ENCODE peak calls at places on chromosomes 16 and 17, in six cellular contexts. T is endothelial cell of umbilical vein, R is heart left ventricle, Z is gastrocnemius medialis, P is adrenal gland, O is stomach. M is an unnamed sample.
A peak's percentile ranks its signal among the peaks of the same experiment; 100 is the strongest.

GRCh38 chr17:18981642-18982424 is 22.7 kb downstream of the FAM83G start:
- DNase-seq in R (no peak), Z (no peak), P (no peak), T (peak; percentile 46), O (peak; percentile 92), M (no peak)

GRCh38 chr17:20071824-20072691 is 62.9 kb downstream of the SPECC1 start:
- DNase-seq in O (no peak), T (no peak), P (no peak), Z (no peak), R (no peak), M (no peak)

GRCh38 chr17:71004413-71004812 is 835.1 kb downstream of the KCNJ2 start:
- DNase-seq in O (no peak), R (no peak), P (no peak), Z (no peak), T (no peak), M (no peak)

GRCh38 chr16:77300232-77300631 is 101.0 kb downstream of the SYCE1L start:
- DNase-seq in P (no peak), O (no peak), T (no peak), R (no peak), Z (no peak), M (no peak)

GRCh38 chr17:68103148-68103547 is 67.6 kb downstream of the KPNA2 start:
- DNase-seq in T (peak; percentile 28), P (no peak), O (no peak), R (no peak), Z (no peak), M (no peak)

GRCh38 chr16:64920211-64920610 is 201.7 kb downstream of the CDH11 start:
- DNase-seq in Z (no peak), O (no peak), R (no peak), T (no peak), P (no peak), M (no peak)

GRCh38 chr16:17469742-17470001 is 1.1 kb downstream of the XYLT1 start:
- DNase-seq in T (no peak), O (no peak), P (no peak), Z (no peak), R (no peak), M (no peak)

GRCh38 chr16:11133344-11133921 is 122.6 kb downstream of the SOCS1 start:
- DNase-seq in T (peak; percentile 83), O (peak; percentile 94), R (peak; percentile 78), P (peak; percentile 86), Z (peak; percentile 86), M (peak; percentile 97)

GRCh38 chr17:49003557-49004511 is 6.6 kb downstream of the IGF2BP1 start:
- DNase-seq in P (no peak), Z (no peak), R (no peak), O (no peak), T (peak; percentile 68), M (no peak)

GRCh38 chr17:36550491-36551417 is 6.0 kb downstream of the GGNBP2 start:
- DNase-seq in P (no peak), O (no peak), T (no peak), Z (no peak), R (no peak), M (no peak)

GRCh38 chr17:79338589-79338988 is 264.0 kb downstream of the ENGASE start:
- DNase-seq in T (no peak), R (no peak), P (no peak), O (no peak), Z (no peak), M (peak; percentile 49)

GRCh38 chr16:64180136-64180900 is 941.5 kb downstream of the CDH11 start:
- DNase-seq in Z (no peak), O (no peak), R (no peak), T (no peak), P (no peak), M (no peak)

GRCh38 chr16:70156207-70156978 is 17.2 kb upstream of the CLEC18C start:
- DNase-seq in Z (no peak), T (peak; percentile 2), R (no peak), P (no peak), O (no peak), M (no peak)

GRCh38 chr16:8848231-8848938 is 20.4 kb downstream of the CARHSP1 start:
- DNase-seq in R (no peak), Z (no peak), T (no peak), P (no peak), O (no peak), M (no peak)

GRCh38 chr17:65545708-65546523 is 15.5 kb downstream of the AXIN2 start:
- DNase-seq in P (no peak), T (no peak), Z (no peak), O (no peak), R (no peak), M (no peak)

GRCh38 chr16:84467256-84467655 is 37.2 kb downstream of the MEAK7 start:
- DNase-seq in P (no peak), Z (no peak), R (no peak), T (no peak), O (no peak), M (no peak)

GRCh38 chr16:13866073-13866472 is 53.9 kb upstream of the ERCC4 start:
- DNase-seq in P (peak; percentile 70), Z (peak; percentile 22), R (peak; percentile 72), O (peak; percentile 89), T (peak; percentile 73), M (peak; percentile 86)

GRCh38 chr17:18190629-18191028 is 7.0 kb downstream of the ALKBH5 start:
- DNase-seq in P (no peak), R (no peak), Z (no peak), T (no peak), O (no peak), M (no peak)

GRCh38 chr17:75634754-75635609 is 1.7 kb downstream of the SMIM5 start:
- DNase-seq in Z (no peak), R (no peak), T (no peak), P (no peak), O (no peak), M (peak; percentile 47)
- H3K27ac ChIP-seq in Z (no peak overlapping the region), R (peak overlapping the region; percentile 87), T (no peak overlapping the region), P (no peak overlapping the region), O (peak overlapping the region; percentile 96), M (peak overlapping the region; percentile 89)

GRCh38 chr16:81181013-81181720 is 57.3 kb upstream of the BCO1 start:
- DNase-seq in R (peak; percentile 84), O (peak; percentile 56), T (peak; percentile 77), P (peak; percentile 80), Z (peak; percentile 87), M (peak; percentile 88)
- TF ChIP-seq POLR2A in R (no peak), O (no peak), T (no peak), P (peak; percentile 70), Z (no peak), M (peak; percentile 62)

DNA sequence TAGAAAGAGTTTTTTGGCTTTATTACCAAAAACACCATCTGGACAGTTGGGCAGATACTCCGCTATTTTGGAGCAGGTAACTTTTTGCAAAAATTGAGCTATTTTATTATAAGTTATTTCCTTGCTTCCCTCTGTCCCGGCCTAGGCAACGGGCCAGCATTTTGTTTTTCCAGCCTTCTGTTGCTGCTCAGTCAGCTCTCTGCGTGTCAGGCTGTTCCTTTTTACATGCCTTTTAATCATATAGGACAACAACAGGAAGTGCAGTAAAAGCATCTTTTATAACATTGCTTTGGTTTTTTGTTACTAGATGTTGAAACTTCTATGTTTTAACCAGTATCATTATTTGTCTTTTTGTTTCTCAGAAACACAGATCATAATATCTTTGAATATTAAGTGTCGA is 30.4 kb downstream of the PPM1D start:
- DNase-seq in Z (peak; percentile 7), T (peak; percentile 89), R (peak; percentile 41), O (no peak), P (no peak), M (peak; percentile 21)
- H3K27ac ChIP-seq in Z (peak overlapping the region; percentile 6), T (peak overlapping the region; percentile 34), R (no peak overlapping the region), O (no peak overlapping the region), P (no peak overlapping the region), M (no peak overlapping the region)

DNA sequence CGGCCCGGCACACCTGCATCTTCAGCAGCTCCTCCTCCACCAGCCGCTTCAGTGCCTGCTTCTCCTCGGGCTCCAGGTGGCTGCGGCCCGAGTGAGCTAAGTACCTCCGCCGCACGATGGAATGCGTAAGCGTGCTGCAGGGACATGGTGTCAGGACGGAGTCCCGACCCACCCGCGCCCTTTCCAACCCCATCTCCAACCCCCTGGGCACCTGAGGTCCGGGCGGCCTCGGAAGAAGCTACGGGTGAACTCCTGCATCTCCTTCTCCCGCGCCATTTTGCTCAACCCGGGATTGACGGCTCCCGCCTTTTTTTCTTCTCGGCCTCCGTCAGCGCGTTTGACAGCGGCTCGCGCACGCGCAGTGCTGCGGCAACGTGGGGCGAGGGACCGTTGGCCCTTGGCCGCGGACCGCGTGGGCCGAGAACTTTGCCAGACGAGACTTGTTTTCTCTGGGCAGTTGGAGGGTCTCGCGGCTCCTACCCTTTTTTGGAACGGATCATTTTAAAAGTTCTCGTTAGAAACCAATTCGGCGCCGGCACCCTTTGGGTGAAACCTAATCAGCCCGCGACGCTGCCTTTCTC is at the start of gene HIRIP3:
- DNase-seq in T (peak; percentile 73), R (peak; percentile 91), P (peak; percentile 90), Z (peak; percentile 69), O (peak; percentile 90), M (peak; percentile 87)
- TF ChIP-seq POLR2A in T (peak; percentile 80), R (no peak), P (no peak), Z (no peak), O (no peak), M (peak; percentile 46)

DNA sequence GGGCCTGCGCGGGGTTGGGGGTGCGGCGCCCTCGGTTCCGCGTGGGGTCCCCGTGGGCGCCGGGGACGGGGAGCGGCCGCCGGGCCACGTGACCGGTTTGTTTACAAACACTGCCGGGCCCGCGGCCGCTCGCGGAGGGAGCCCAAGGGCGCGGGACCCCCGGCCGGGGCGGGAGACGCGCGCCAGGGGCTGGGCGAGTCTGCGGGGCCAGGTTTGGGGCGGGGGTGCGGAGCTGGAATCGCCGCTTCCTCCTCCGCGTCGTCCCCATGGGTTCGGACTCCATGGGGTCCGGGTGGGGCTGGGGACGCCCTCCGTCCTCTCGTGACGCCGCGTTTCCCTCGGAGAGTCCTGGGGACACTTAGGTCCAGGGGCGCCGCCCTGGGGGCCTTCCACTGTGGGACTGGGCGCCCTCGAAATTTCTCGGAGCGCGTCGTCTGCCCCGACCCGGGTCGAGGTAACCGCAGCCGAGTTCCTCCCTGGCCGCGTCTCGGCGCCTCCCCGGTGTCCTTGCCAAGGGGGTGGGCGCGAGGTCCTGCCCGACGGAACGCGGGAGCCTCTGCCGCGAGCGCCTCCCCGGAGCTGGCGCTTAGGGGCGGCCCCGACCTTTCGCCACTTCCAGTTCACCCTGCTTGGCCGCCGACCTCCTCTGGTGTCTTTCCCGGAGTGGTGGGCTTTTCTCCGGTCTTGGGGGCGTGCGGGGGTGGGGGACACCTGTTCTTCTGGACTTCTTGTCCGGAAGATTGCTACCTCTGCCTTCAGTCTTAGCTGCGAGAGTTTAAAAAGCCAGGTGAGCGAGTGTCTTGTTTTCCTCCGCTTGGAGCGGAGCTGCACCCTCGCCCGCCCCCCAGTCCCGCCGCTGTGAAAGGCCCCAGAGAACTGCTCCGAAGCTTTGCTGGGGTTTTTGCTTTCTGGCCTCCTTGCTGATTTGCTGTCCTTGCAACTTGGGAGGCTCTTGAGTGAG is 754 bp downstream of the YPEL2 start:
- DNase-seq in R (peak; percentile 70), P (peak; percentile 59), Z (peak; percentile 50), O (peak; percentile 57), T (no peak), M (peak; percentile 68)
- H3K27ac ChIP-seq in R (peak overlapping the region; percentile 97), P (no peak overlapping the region), Z (peak overlapping the region; percentile 97), O (peak overlapping the region; percentile 94), T (peak overlapping the region; percentile 48), M (peak overlapping the region; percentile 96)

DNA sequence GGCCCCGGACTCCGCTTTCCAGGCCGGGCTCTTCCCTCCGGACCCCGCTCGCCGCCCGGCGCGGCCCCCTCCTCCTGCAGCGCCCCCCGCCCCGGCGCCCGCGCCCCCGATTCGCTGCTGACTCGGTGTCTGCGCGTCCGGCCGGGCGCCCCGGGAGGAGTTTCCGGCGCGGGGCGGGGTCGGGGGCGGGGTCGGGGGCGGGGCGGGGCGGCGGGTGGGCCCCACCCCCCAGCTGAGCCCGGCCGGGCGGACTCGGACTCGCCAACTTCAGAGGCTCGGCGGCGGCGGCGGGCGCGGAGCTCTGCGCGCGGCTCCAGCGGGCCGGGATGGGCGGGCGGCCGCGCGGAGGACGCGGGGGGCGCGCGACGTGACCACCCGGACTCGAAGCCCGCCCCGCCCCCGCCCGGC is at the start of gene METRNL:
- DNase-seq in T (no peak), Z (no peak), O (peak; percentile 83), P (peak; percentile 80), R (peak; percentile 85), M (peak; percentile 77)
- TF ChIP-seq POLR2A in T (peak; percentile 75), Z (peak; percentile 70), O (no peak), P (peak; percentile 68), R (no peak), M (peak; percentile 75)

M was measured in thyroid gland.